ENCODE peak calls at places on chromosomes 4 and X, in six cellular contexts. K is activated naive CD4-positive, alpha-beta T cell treated with anti-CD3 and anti-CD28 coated beads for 36 hours; U is HTR-8/SVneo; T is GOT3; Z is CD8-positive, alpha-beta memory T cell; M is activated T-helper 1 cell treated with anti-CD3 and anti-CD28 coated beads, Interleukin-12 subunit alpha, Interleukin-12 subunit beta, Interleukin-2, Interleukin-4 antibody, amounts not matched to agents 30 ng/mL and 10 ng/mL and 1 ng/mL, durations not matched to agents 14 hours and 24 hours and 36 hours. H is an unnamed sample.

GRCh38 chr4:106444557-106444956 is 76.0 kb upstream of the GIMD1 start:
- DNase-seq in K (no peak), U (peak), T (no peak), Z (no peak), M (no peak), H (no peak)

GRCh38 chr4:75555294-75556164 is at the start of gene ODAPH:
- DNase-seq in K (no peak), U (peak), T (no peak), Z (peak), M (peak), H (no peak)

GRCh38 chr4:168498259-168498658 is 1.4 kb downstream of the PALLD start:
- DNase-seq in K (no peak), U (no peak), T (no peak), Z (no peak), M (no peak), H (no peak)

GRCh38 chrX:22800806-22801205 is 199.0 kb upstream of the DDX53 start:
- DNase-seq in K (no peak), U (peak), T (no peak), Z (no peak), M (no peak), H (no peak)

GRCh38 chr4:113397114-113397701 is 347.8 kb downstream of the ANK2 start:
- DNase-seq in K (no peak), U (no peak), T (no peak), Z (no peak), M (no peak), H (no peak)

GRCh38 chr4:8613421-8614364 is 21.1 kb downstream of the CPZ start:
- DNase-seq in K (no peak), U (no peak), T (no peak), Z (no peak), M (no peak), H (no peak)

GRCh38 chr4:119087121-119087520 is 48.5 kb upstream of the MYOZ2 start:
- DNase-seq in K (no peak), U (no peak), T (no peak), Z (no peak), M (no peak), H (no peak)

GRCh38 chr4:149344436-149344835 is 471.2 kb downstream of the IQCM start:
- DNase-seq in K (no peak), U (no peak), T (no peak), Z (no peak), M (no peak), H (no peak)

GRCh38 chr4:138412847-138413246 is 170.7 kb upstream of the SLC7A11 start:
- DNase-seq in K (no peak), U (no peak), T (no peak), Z (no peak), M (no peak), H (no peak)

GRCh38 chr4:168830777-168831512 is 179.1 kb downstream of the CBR4 start:
- DNase-seq in K (no peak), U (peak), T (no peak), Z (no peak), M (no peak), H (no peak)

GRCh38 chrX:1488141-1488540 is 35.4 kb upstream of the ASMTL start:
- DNase-seq in K (peak), U (no peak), T (no peak), Z (no peak), M (no peak), H (no peak)

GRCh38 chr4:159016527-159017137 is 86.2 kb upstream of the RAPGEF2 start:
- DNase-seq in K (no peak), U (peak), T (no peak), Z (no peak), M (no peak), H (peak)

GRCh38 chrX:149908308-149908707 is 21.1 kb upstream of the HSFX4 start:
- DNase-seq in K (no peak), U (no peak), T (no peak), Z (no peak), M (no peak), H (no peak)

GRCh38 chrX:17030092-17030491 is 83.6 kb downstream of the REPS2 start:
- DNase-seq in K (no peak), U (no peak), T (no peak), Z (no peak), M (no peak), H (no peak)

GRCh38 chr4:136805582-136805981 is 726.7 kb downstream of the PCDH18 start:
- DNase-seq in K (no peak), U (no peak), T (no peak), Z (no peak), M (no peak), H (no peak)

H was measured in H9.